ENCODE peak calls at places on chromosomes 1 and 21, in four cellular contexts. I is H9, Y is H1, J is mesendoderm. K is an unnamed sample.

GRCh38 chr1:119729044-119729443 is 17.3 kb downstream of the PHGDH start:
- DNase-seq in I (no peak), Y (no peak), J (no peak), K (no peak)

GRCh38 chr1:41504126-41505035 is 19.9 kb upstream of the EDN2 start:
- DNase-seq in I (no peak), J (no peak), Y (no peak), K (no peak)

GRCh38 chr1:212503714-212504113 is 71.0 kb downstream of the NENF start:
- DNase-seq in J (no peak), Y (no peak), I (no peak), K (no peak)

GRCh38 chr1:178541829-178542553 is 29.1 kb downstream of the TEX35 start:
- DNase-seq in I (peak), J (peak), Y (no peak), K (no peak)

GRCh38 chr1:17033481-17033880 is 20.4 kb downstream of the SDHB start:
- DNase-seq in I (no peak), Y (no peak), J (no peak), K (no peak)

GRCh38 chr1:87279966-87280535 is 48.6 kb upstream of the LMO4 start:
- DNase-seq in Y (no peak), I (no peak), J (peak), K (no peak)

GRCh38 chr1:17834561-17835100 is 79.5 kb downstream of the ACTL8 start:
- DNase-seq in Y (no peak), I (peak), J (peak), K (no peak)

GRCh38 chr1:51630393-51630792 is 13.5 kb downstream of the OSBPL9 start:
- DNase-seq in Y (no peak), J (no peak), I (no peak), K (no peak)

GRCh38 chr1:166169182-166169581 is 2.4 kb upstream of the FAM78B start:
- DNase-seq in J (no peak), I (no peak), Y (no peak), K (no peak)

GRCh38 chr1:86913399-86913895 is 479 bp downstream of the SELENOF start:
- DNase-seq in J (no peak), Y (no peak), I (no peak), K (no peak)

GRCh38 chr1:9728451-9729295 is 77.1 kb downstream of the PIK3CD start:
- DNase-seq in Y (no peak), J (no peak), I (no peak), K (no peak)

GRCh38 chr1:31414692-31415370 is 1.8 kb downstream of the SERINC2 start:
- DNase-seq in I (no peak), Y (no peak), J (no peak), K (no peak)

GRCh38 chr1:192601145-192602048 is 25.8 kb downstream of the RGS1 start:
- DNase-seq in Y (no peak), I (no peak), J (no peak), K (no peak)

GRCh38 chr1:94324168-94324544 is 86.8 kb upstream of the ARHGAP29 start:
- DNase-seq in I (no peak), Y (no peak), J (no peak), K (no peak)

GRCh38 chr1:29033829-29034466 is 89.8 kb downstream of the TMEM200B start:
- DNase-seq in Y (no peak), I (no peak), J (peak), K (peak)

GRCh38 chr1:240031009-240031408 is 60.7 kb upstream of the FMN2 start:
- DNase-seq in J (peak), I (no peak), Y (no peak), K (no peak)

GRCh38 chr1:62687903-62688686 is at the start of gene DOCK7:
- DNase-seq in J (peak), I (peak), Y (peak), K (peak)

GRCh38 chr1:36091698-36092097 is 3.0 kb downstream of the ADPRS start:
- DNase-seq in I (no peak), J (no peak), Y (no peak), K (no peak)

GRCh38 chr1:147463022-147463421 is 78.3 kb upstream of the BCL9 start:
- DNase-seq in Y (no peak), J (no peak), I (no peak), K (no peak)

GRCh38 chr1:148309940-148310500 is 157.9 kb upstream of the NBPF11 start:
- DNase-seq in J (peak), I (no peak), Y (no peak), K (no peak)

GRCh38 chr1:66532798-66533783 is 862 bp upstream of the SGIP1 start:
- DNase-seq in J (peak), Y (no peak), I (peak), K (peak)

GRCh38 chr1:48701445-48701844 is 75.2 kb downstream of the BEND5 start:
- DNase-seq in Y (no peak), J (no peak), I (no peak), K (no peak)

GRCh38 chr21:14712121-14712520 is 166.0 kb upstream of the SAMSN1 start:
- DNase-seq in J (no peak), I (no peak), Y (no peak), K (no peak)

GRCh38 chr1:238777551-238777950 is 608.8 kb upstream of the CHRM3 start:
- DNase-seq in J (no peak), I (no peak), Y (no peak), K (no peak)

GRCh38 chr1:31984419-31985347 is 29.0 kb upstream of the KHDRBS1 start:
- DNase-seq in Y (no peak), J (no peak), I (no peak), K (no peak)

GRCh38 chr1:3248416-3249141 is 179.6 kb downstream of the PRDM16 start:
- DNase-seq in Y (no peak), J (no peak), I (no peak), K (no peak)

GRCh38 chr21:32336711-32337110 is 38.1 kb downstream of the MRAP start:
- DNase-seq in I (no peak), J (no peak), Y (no peak), K (no peak)

GRCh38 chr1:34167091-34167788 is 2.2 kb upstream of the CSMD2 start:
- DNase-seq in J (peak), I (no peak), Y (no peak), K (no peak)

GRCh38 chr1:94971491-94971924 is 44.6 kb upstream of the CNN3 start:
- DNase-seq in Y (no peak), J (no peak), I (no peak), K (no peak)

DNA sequence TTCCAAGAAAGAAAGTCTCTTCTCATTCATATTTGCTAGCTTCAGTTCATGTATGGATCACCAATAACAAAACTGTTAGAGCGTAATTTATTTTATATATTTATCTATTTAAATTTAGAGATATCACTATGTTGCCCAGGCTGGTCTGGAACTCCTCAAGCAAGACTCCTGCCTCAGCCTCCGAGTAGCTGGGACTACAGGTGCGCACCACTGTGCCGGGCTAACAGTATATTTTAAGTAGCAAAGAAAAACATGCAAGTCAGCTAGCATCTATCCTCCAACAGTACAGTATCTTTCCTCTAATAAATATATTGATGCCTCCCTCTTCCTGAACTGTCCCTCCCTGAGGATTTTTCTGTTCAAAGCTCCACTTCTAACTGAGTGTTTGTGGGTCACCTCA is 21.5 kb downstream of the INPP5B start:
- DNase-seq in Y (no peak), I (no peak), J (no peak), K (no peak)
- H2BK15ac ChIP-seq in Y (no peak), I (no peak), J (no peak), K (no peak)

GRCh38 chr1:153429266-153430165 is 13.2 kb downstream of the S100A7A start:
- DNase-seq in J (no peak), I (no peak), Y (no peak), K (no peak)
- H2BK120ac ChIP-seq in J (no peak), I (no peak), Y (no peak), K (no peak)

GRCh38 chr1:247357062-247357780 is 25.6 kb upstream of the ZNF496 start:
- DNase-seq in J (peak), I (no peak), Y (no peak), K (no peak)
- H2BK15ac ChIP-seq in J (no peak), I (no peak), Y (no peak), K (no peak)

DNA sequence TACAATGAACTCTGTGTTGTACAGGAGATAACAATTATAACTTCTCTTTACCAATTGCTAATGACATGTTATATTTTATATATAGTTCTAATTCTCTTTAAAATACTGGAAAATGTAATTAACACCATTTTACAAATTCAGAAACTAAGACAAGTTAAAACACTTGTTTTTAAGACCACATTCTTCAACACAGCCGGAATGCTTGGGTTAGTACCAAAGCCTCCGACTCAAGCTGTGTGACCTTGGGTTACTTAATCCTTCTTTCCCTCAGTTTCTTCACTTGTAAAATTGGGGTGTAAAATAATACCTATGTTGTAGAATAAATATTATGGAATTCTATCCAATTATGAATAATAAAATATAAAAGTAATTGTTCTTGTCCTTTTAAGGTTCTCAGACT is 378.7 kb downstream of the USH2A start:
- DNase-seq in J (no peak), Y (no peak), I (no peak), K (no peak)
- H2BK120ac ChIP-seq in J (no peak), Y (no peak), I (no peak), K (no peak)